ENCODE peak calls at places on chromosome 3, in seven cellular contexts. F is progenitor cell of endocrine pancreas, C is AG10803, T is dorsolateral prefrontal cortex, I is pancreas, U is heart right ventricle, S is AG08395. P is an unnamed sample.

GRCh38 chr3:189272500-189273119 is 100.8 kb downstream of the TPRG1 start:
- DNase-seq in F (no peak), C (no peak), T (no peak), I (no peak), U (no peak), S (no peak), P (no peak)

GRCh38 chr3:112775011-112775742 is 71.5 kb downstream of the CD200R1L start:
- DNase-seq in F (no peak), C (peak), T (no peak), I (no peak), U (no peak), S (peak), P (no peak)

GRCh38 chr3:11699083-11699427 is 55.3 kb upstream of the VGLL4 start:
- DNase-seq in F (no peak), C (peak), T (no peak), I (no peak), U (no peak), S (peak), P (no peak)

GRCh38 chr3:157201648-157202278 is 41.8 kb upstream of the CCNL1 start:
- DNase-seq in F (no peak), C (peak), T (no peak), I (no peak), U (no peak), S (peak), P (peak)

GRCh38 chr3:123202451-123202850 is 708 bp downstream of the SEC22A start:
- DNase-seq in F (no peak), C (no peak), T (no peak), I (no peak), U (no peak), S (peak), P (peak)

GRCh38 chr3:8001712-8002111 is 499.9 kb upstream of the LMCD1 start:
- DNase-seq in F (no peak), C (no peak), T (no peak), I (no peak), U (peak), S (no peak), P (no peak)

GRCh38 chr3:172209333-172210321 is 170.2 kb downstream of the FNDC3B start:
- DNase-seq in F (no peak), C (no peak), T (no peak), I (peak), U (peak), S (no peak), P (no peak)

GRCh38 chr3:8371955-8372600 is 129.5 kb upstream of the LMCD1 start:
- DNase-seq in F (no peak), C (no peak), T (no peak), I (no peak), U (no peak), S (no peak), P (no peak)

GRCh38 chr3:174146008-174146407 is 713.1 kb upstream of the NAALADL2 start:
- DNase-seq in F (no peak), C (no peak), T (no peak), I (no peak), U (no peak), S (no peak), P (no peak)

GRCh38 chr3:52238761-52239701 is at the start of gene TWF2:
- DNase-seq in F (peak), C (peak), T (peak), I (peak), U (peak), S (peak), P (peak)

GRCh38 chr3:100893590-100893989 is 99.6 kb downstream of the ABI3BP start:
- DNase-seq in F (no peak), C (peak), T (no peak), I (no peak), U (peak), S (peak), P (no peak)

GRCh38 chr3:46831841-46832240 is 31.4 kb downstream of the MYL3 start:
- DNase-seq in F (no peak), C (no peak), T (no peak), I (no peak), U (no peak), S (no peak), P (no peak)